ENCODE peak calls at places on chromosome 7, in four cellular contexts. One of them, this sample, is unnamed.

GRCh38 chr7:83468251-83468739 is 180.6 kb downstream of the SEMA3E start:
- DNase-seq in heart right ventricle: peak
- DNase-seq in WERI-Rb-1: no peak
- DNase-seq in MCF 10A: peak
- DNase-seq in this sample: no peak

GRCh38 chr7:67551027-67551426 is 554.4 kb downstream of the TYW1 start:
- DNase-seq in heart right ventricle: peak
- DNase-seq in MCF 10A: no peak
- DNase-seq in WERI-Rb-1: no peak
- DNase-seq in this sample: no peak

GRCh38 chr7:97307521-97308108 is 190.1 kb downstream of the SDHAF3 start:
- DNase-seq in MCF 10A: peak
- DNase-seq in heart right ventricle: no peak
- DNase-seq in WERI-Rb-1: no peak
- DNase-seq in this sample: no peak

GRCh38 chr7:22809902-22810642 is 12.6 kb downstream of the TOMM7 start:
- DNase-seq in heart right ventricle: no peak
- DNase-seq in WERI-Rb-1: no peak
- DNase-seq in MCF 10A: no peak
- DNase-seq in this sample: no peak

GRCh38 chr7:150307129-150307528 is 16.0 kb upstream of the LRRC61 start:
- DNase-seq in heart right ventricle: no peak
- DNase-seq in MCF 10A: no peak
- DNase-seq in WERI-Rb-1: no peak
- DNase-seq in this sample: no peak

GRCh38 chr7:43637114-43637806 is 54.4 kb downstream of the STK17A start:
- DNase-seq in WERI-Rb-1: no peak
- DNase-seq in MCF 10A: peak
- DNase-seq in heart right ventricle: no peak
- DNase-seq in this sample: no peak

GRCh38 chr7:27774717-27775328 is 34.9 kb downstream of the TAX1BP1 start:
- DNase-seq in WERI-Rb-1: no peak
- DNase-seq in heart right ventricle: no peak
- DNase-seq in MCF 10A: peak
- DNase-seq in this sample: no peak

GRCh38 chr7:108290344-108291134 is 160.4 kb upstream of the LAMB4 start:
- DNase-seq in MCF 10A: no peak
- DNase-seq in WERI-Rb-1: no peak
- DNase-seq in heart right ventricle: no peak
- DNase-seq in this sample: no peak

GRCh38 chr7:136923111-136923510 is 54.7 kb downstream of the CHRM2 start:
- DNase-seq in WERI-Rb-1: no peak
- DNase-seq in heart right ventricle: no peak
- DNase-seq in MCF 10A: no peak
- DNase-seq in this sample: no peak

GRCh38 chr7:45187089-45187945 is 29.7 kb downstream of the RAMP3 start:
- DNase-seq in heart right ventricle: no peak
- DNase-seq in WERI-Rb-1: no peak
- DNase-seq in MCF 10A: no peak
- DNase-seq in this sample: no peak

GRCh38 chr7:50554431-50554830 is 10.8 kb downstream of the DDC start:
- DNase-seq in heart right ventricle: no peak
- DNase-seq in MCF 10A: no peak
- DNase-seq in WERI-Rb-1: no peak
- DNase-seq in this sample: no peak

GRCh38 chr7:50553973-50554372 is 11.2 kb downstream of the DDC start:
- DNase-seq in MCF 10A: no peak
- DNase-seq in WERI-Rb-1: no peak
- DNase-seq in heart right ventricle: no peak
- DNase-seq in this sample: no peak

GRCh38 chr7:50554923-50555322 is 10.3 kb downstream of the DDC start:
- DNase-seq in WERI-Rb-1: no peak
- DNase-seq in MCF 10A: no peak
- DNase-seq in heart right ventricle: no peak
- DNase-seq in this sample: no peak

GRCh38 chr7:50552921-50553320 is 12.3 kb downstream of the DDC start:
- DNase-seq in WERI-Rb-1: no peak
- DNase-seq in heart right ventricle: peak
- DNase-seq in MCF 10A: peak
- DNase-seq in this sample: peak

GRCh38 chr7:50552139-50552538 is 13.1 kb downstream of the DDC start:
- DNase-seq in MCF 10A: no peak
- DNase-seq in heart right ventricle: no peak
- DNase-seq in WERI-Rb-1: no peak
- DNase-seq in this sample: no peak
- TF ChIP-seq CTCF in MCF 10A: no peak
- TF ChIP-seq CTCF in heart right ventricle: no peak
- TF ChIP-seq CTCF in WERI-Rb-1: no peak
- TF ChIP-seq CTCF in this sample: no peak

GRCh38 chr7:140506788-140507464 is 27.6 kb upstream of the MKRN1 start:
- DNase-seq in MCF 10A: peak
- DNase-seq in heart right ventricle: peak
- DNase-seq in WERI-Rb-1: peak
- DNase-seq in this sample: no peak
- TF ChIP-seq CTCF in MCF 10A: no peak
- TF ChIP-seq CTCF in heart right ventricle: peak
- TF ChIP-seq CTCF in WERI-Rb-1: peak
- TF ChIP-seq CTCF in this sample: no peak

GRCh38 chr7:118151671-118152070 is 32.3 kb upstream of the LSM8 start:
- DNase-seq in heart right ventricle: no peak
- DNase-seq in MCF 10A: no peak
- DNase-seq in WERI-Rb-1: no peak
- DNase-seq in this sample: no peak

GRCh38 chr7:118149394-118149793 is 34.6 kb upstream of the LSM8 start:
- DNase-seq in heart right ventricle: no peak
- DNase-seq in WERI-Rb-1: no peak
- DNase-seq in MCF 10A: no peak
- DNase-seq in this sample: no peak

GRCh38 chr7:118152632-118153031 is 31.3 kb upstream of the LSM8 start:
- DNase-seq in heart right ventricle: no peak
- DNase-seq in WERI-Rb-1: no peak
- DNase-seq in MCF 10A: no peak
- DNase-seq in this sample: no peak

GRCh38 chr7:118152149-118152548 is 31.8 kb upstream of the LSM8 start:
- DNase-seq in heart right ventricle: no peak
- DNase-seq in MCF 10A: no peak
- DNase-seq in WERI-Rb-1: no peak
- DNase-seq in this sample: no peak

DNA sequence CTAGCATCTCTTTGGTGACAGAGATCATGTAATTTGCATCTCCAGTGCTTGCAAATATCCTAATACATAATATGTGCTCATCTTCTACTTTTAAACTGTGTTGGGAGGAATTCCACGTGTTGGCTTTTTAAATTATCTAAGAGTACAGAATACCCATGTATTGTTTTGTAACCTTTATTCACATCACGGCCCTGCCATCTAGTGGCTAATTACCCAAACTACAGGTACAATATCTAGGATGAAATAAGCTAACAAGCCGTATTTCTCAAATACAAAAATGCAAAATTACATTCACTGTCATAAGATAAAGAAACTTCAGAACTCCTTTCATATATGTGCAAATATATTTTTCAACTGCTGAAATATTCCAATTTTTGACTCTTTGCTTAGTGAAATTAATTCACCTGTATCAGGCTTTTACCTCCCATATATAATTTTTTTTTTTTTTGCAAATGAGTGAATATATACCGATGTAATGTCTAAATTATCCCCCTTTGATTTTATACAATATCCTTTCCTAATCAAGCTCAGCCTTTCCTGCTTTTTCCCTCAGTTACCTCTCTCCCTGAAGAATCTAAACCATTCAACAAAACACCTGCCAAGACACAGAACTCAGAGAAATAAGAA is 30.3 kb upstream of the LSM8 start:
- DNase-seq in heart right ventricle: no peak
- DNase-seq in MCF 10A: peak
- DNase-seq in WERI-Rb-1: no peak
- DNase-seq in this sample: no peak
- TF ChIP-seq CTCF in heart right ventricle: peak
- TF ChIP-seq CTCF in MCF 10A: peak
- TF ChIP-seq CTCF in WERI-Rb-1: peak
- TF ChIP-seq CTCF in this sample: peak

DNA sequence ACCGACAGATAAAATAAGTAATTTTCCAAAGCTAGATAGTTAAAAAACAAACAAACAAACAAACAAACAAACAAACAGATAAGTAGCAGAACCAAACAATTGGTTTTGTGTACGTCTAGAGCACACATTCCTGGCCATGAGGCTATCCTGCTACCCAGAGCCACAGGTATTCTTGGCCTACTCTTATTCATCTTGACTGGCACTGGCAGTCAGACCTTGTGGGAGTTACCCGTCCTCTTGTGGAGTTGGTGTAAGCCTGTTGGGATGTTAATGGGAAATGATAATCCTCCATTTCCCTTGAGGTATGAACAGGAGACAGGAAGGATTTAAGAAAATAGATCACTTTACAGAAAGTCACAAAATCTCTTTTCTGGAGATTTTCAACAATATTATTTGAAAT is 142.4 kb upstream of the MEOX2 start:
- DNase-seq in heart right ventricle: no peak
- DNase-seq in WERI-Rb-1: no peak
- DNase-seq in MCF 10A: no peak
- DNase-seq in this sample: no peak
- TF ChIP-seq CTCF in heart right ventricle: no peak
- TF ChIP-seq CTCF in WERI-Rb-1: no peak
- TF ChIP-seq CTCF in MCF 10A: no peak
- TF ChIP-seq CTCF in this sample: no peak

GRCh38 chr7:106978425-106979386 is 65.8 kb upstream of the PRKAR2B start:
- DNase-seq in WERI-Rb-1: no peak
- DNase-seq in MCF 10A: no peak
- DNase-seq in heart right ventricle: no peak
- DNase-seq in this sample: no peak
- TF ChIP-seq CTCF in WERI-Rb-1: peak
- TF ChIP-seq CTCF in MCF 10A: no peak
- TF ChIP-seq CTCF in heart right ventricle: no peak
- TF ChIP-seq CTCF in this sample: peak

GRCh38 chr7:139559364-139560105 is 36.0 kb downstream of the CLEC2L start:
- DNase-seq in WERI-Rb-1: no peak
- DNase-seq in heart right ventricle: no peak
- DNase-seq in MCF 10A: no peak
- DNase-seq in this sample: no peak

GRCh38 chr7:139562491-139562890 is 39.0 kb downstream of the CLEC2L start:
- DNase-seq in heart right ventricle: no peak
- DNase-seq in MCF 10A: no peak
- DNase-seq in WERI-Rb-1: no peak
- DNase-seq in this sample: no peak

GRCh38 chr7:139560199-139560598 is 36.7 kb downstream of the CLEC2L start:
- DNase-seq in WERI-Rb-1: no peak
- DNase-seq in heart right ventricle: no peak
- DNase-seq in MCF 10A: no peak
- DNase-seq in this sample: no peak

GRCh38 chr7:139560678-139561077 is 37.2 kb downstream of the CLEC2L start:
- DNase-seq in MCF 10A: no peak
- DNase-seq in WERI-Rb-1: no peak
- DNase-seq in heart right ventricle: no peak
- DNase-seq in this sample: no peak

DNA sequence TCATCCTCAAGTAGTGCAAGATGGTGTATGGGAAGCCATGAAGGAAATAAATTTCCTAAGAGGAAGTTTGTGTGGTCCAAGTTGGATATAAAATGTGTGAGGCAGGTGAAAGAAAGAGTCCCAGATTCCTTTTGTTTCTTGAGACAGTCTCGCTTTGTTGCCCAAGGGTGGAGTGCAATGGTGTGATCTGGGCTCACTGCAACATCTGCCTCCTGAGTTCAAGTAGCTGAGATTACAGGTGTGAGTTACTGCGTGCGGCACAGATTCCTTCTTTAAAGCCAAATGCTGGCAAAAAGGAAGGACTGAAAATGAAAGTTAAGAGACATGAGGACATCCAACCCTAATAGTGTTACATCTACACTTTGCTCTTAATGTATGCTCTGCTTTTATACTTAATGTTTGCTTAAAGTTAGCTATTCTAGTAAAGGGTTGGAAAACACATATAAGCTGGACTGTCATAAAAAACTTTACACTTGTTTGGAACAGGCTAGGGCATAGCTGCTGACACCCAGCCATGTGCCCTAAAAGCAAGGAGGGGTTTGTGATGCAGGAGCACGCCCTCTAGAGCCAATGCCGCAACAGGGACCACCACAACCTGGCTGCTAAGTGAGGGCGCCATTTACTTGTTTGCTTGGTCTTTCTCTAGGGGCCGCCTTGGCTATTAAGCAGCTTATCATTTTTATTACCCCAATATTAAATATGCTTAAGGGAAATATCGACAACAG is 34.5 kb downstream of the CLEC2L start:
- DNase-seq in MCF 10A: no peak
- DNase-seq in WERI-Rb-1: no peak
- DNase-seq in heart right ventricle: no peak
- DNase-seq in this sample: no peak
- TF ChIP-seq CTCF in MCF 10A: no peak
- TF ChIP-seq CTCF in WERI-Rb-1: peak
- TF ChIP-seq CTCF in heart right ventricle: no peak
- TF ChIP-seq CTCF in this sample: no peak

DNA sequence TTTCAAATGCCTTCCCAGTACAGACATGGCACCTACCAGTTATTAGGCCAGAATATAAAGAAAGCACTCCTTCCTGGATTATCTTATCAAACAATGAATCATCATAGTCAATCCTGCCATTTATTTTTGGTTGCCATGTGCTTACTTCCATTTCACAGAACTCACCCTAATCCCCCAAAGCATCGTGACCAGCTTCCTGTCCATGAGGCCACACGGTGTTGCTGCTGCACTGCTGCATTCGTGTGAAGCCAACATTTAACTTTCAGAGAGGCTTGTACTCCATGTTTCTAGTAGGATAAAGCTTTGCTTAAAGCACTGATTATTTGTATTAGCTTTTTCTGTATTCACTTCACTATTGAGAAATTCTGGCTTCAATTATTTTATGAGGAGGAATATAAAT is 14.4 kb downstream of the COL28A1 start:
- DNase-seq in WERI-Rb-1: peak
- DNase-seq in heart right ventricle: no peak
- DNase-seq in MCF 10A: no peak
- DNase-seq in this sample: no peak
- TF ChIP-seq CTCF in WERI-Rb-1: no peak
- TF ChIP-seq CTCF in heart right ventricle: no peak
- TF ChIP-seq CTCF in MCF 10A: no peak
- TF ChIP-seq CTCF in this sample: no peak

GRCh38 chr7:115047968-115048720 is 126.2 kb downstream of the MDFIC start:
- DNase-seq in WERI-Rb-1: no peak
- DNase-seq in MCF 10A: no peak
- DNase-seq in heart right ventricle: no peak
- DNase-seq in this sample: no peak

GRCh38 chr7:115040526-115040925 is 118.6 kb downstream of the MDFIC start:
- DNase-seq in heart right ventricle: no peak
- DNase-seq in WERI-Rb-1: no peak
- DNase-seq in MCF 10A: no peak
- DNase-seq in this sample: no peak

GRCh38 chr7:115044224-115044623 is 122.3 kb downstream of the MDFIC start:
- DNase-seq in WERI-Rb-1: no peak
- DNase-seq in heart right ventricle: no peak
- DNase-seq in MCF 10A: no peak
- DNase-seq in this sample: no peak

GRCh38 chr7:115042596-115042995 is 120.7 kb downstream of the MDFIC start:
- DNase-seq in MCF 10A: no peak
- DNase-seq in heart right ventricle: no peak
- DNase-seq in WERI-Rb-1: no peak
- DNase-seq in this sample: no peak

GRCh38 chr7:115043605-115044004 is 121.7 kb downstream of the MDFIC start:
- DNase-seq in heart right ventricle: no peak
- DNase-seq in WERI-Rb-1: no peak
- DNase-seq in MCF 10A: no peak
- DNase-seq in this sample: no peak
- TF ChIP-seq CTCF in heart right ventricle: no peak
- TF ChIP-seq CTCF in WERI-Rb-1: no peak
- TF ChIP-seq CTCF in MCF 10A: no peak
- TF ChIP-seq CTCF in this sample: no peak

GRCh38 chr7:70693690-70694356 is 438.1 kb upstream of the GALNT17 start:
- DNase-seq in WERI-Rb-1: peak
- DNase-seq in heart right ventricle: peak
- DNase-seq in MCF 10A: no peak
- DNase-seq in this sample: peak
- TF ChIP-seq CTCF in WERI-Rb-1: peak
- TF ChIP-seq CTCF in heart right ventricle: no peak
- TF ChIP-seq CTCF in MCF 10A: no peak
- TF ChIP-seq CTCF in this sample: peak

This sample was measured in progenitor cell of endocrine pancreas.